ENCODE peak calls at places on chromosome 2, in eight cellular contexts. K is foreskin keratinocyte; N is activated CD4-positive, alpha-beta T cell treated with anti-CD3 and anti-CD28 coated beads, Interleukin-2, amount 50 U/mL, for 24 hours; E is mucosa of descending colon; O is naive thymus-derived CD8-positive, alpha-beta T cell; M is uterus; L is left kidney; U is NCI-H1436. P is an unnamed sample.

GRCh38 chr2:236946871-236947270 is 138.8 kb upstream of the COPS8 start:
- DNase-seq in K (no peak), N (no peak), E (no peak), O (no peak), M (no peak), L (no peak), U (no peak), P (no peak)

GRCh38 chr2:160332318-160332717 is 132.2 kb upstream of the ITGB6 start:
- DNase-seq in K (no peak), N (no peak), E (no peak), O (no peak), M (no peak), L (peak), U (no peak), P (no peak)

GRCh38 chr2:113978524-113979171 is 88.8 kb downstream of the ACTR3 start:
- DNase-seq in K (no peak), N (no peak), E (no peak), O (no peak), M (no peak), L (peak), U (no peak), P (no peak)

GRCh38 chr2:241008711-241009121 is 10.3 kb downstream of the SNED1 start:
- DNase-seq in K (no peak), N (no peak), E (no peak), O (no peak), M (no peak), L (no peak), U (no peak), P (no peak)

GRCh38 chr2:46679761-46680160 is 200.4 kb downstream of the TMEM247 start:
- DNase-seq in K (no peak), N (no peak), E (no peak), O (no peak), M (no peak), L (no peak), U (no peak), P (no peak)

GRCh38 chr2:33116799-33117198 is 170.0 kb downstream of the LTBP1 start:
- DNase-seq in K (no peak), N (no peak), E (no peak), O (no peak), M (no peak), L (peak), U (no peak), P (no peak)

GRCh38 chr2:197461073-197461472 is 7.7 kb downstream of the COQ10B start:
- DNase-seq in K (no peak), N (no peak), E (no peak), O (no peak), M (no peak), L (no peak), U (no peak), P (no peak)

GRCh38 chr2:228545041-228545440 is 363.6 kb upstream of the SPHKAP start:
- DNase-seq in K (peak), N (no peak), E (no peak), O (no peak), M (no peak), L (no peak), U (no peak), P (no peak)

GRCh38 chr2:62142054-62142453 is 53.9 kb upstream of the B3GNT2 start:
- DNase-seq in K (no peak), N (no peak), E (no peak), O (no peak), M (no peak), L (no peak), U (no peak), P (no peak)

GRCh38 chr2:155301221-155301620 is 602.7 kb downstream of the KCNJ3 start:
- DNase-seq in K (no peak), N (no peak), E (no peak), O (no peak), M (no peak), L (no peak), U (no peak), P (no peak)

GRCh38 chr2:191386938-191387536 is 141.8 kb downstream of the MYO1B start:
- DNase-seq in K (peak), N (no peak), E (no peak), O (no peak), M (no peak), L (no peak), U (no peak), P (no peak)

GRCh38 chr2:163401481-163401880 is 334.3 kb downstream of the FIGN start:
- DNase-seq in K (peak), N (no peak), E (no peak), O (no peak), M (no peak), L (no peak), U (no peak), P (peak)

GRCh38 chr2:7357993-7358392 is 440.8 kb downstream of the RNF144A start:
- DNase-seq in K (no peak), N (no peak), E (no peak), O (no peak), M (no peak), L (no peak), U (no peak), P (no peak)

GRCh38 chr2:3325458-3326181 is 52.0 kb downstream of the EIPR1 start:
- DNase-seq in K (no peak), N (no peak), E (no peak), O (no peak), M (no peak), L (no peak), U (no peak), P (no peak)

GRCh38 chr2:222355860-222356259 is 57.1 kb upstream of the PAX3 start:
- DNase-seq in K (no peak), N (no peak), E (no peak), O (no peak), M (no peak), L (no peak), U (no peak), P (no peak)

GRCh38 chr2:238136820-238137537 is 1.5 kb upstream of the KLHL30 start:
- DNase-seq in K (no peak), N (no peak), E (peak), O (no peak), M (no peak), L (no peak), U (no peak), P (peak)

GRCh38 chr2:241598061-241598460 is 38.9 kb downstream of the THAP4 start:
- DNase-seq in K (no peak), N (no peak), E (no peak), O (no peak), M (no peak), L (peak), U (peak), P (no peak)

GRCh38 chr2:238015705-238016104 is 45.1 kb upstream of the SCLY start:
- DNase-seq in K (no peak), N (no peak), E (no peak), O (no peak), M (no peak), L (no peak), U (no peak), P (no peak)

GRCh38 chr2:73013941-73014340 is 57.6 kb downstream of the SFXN5 start:
- DNase-seq in K (peak), N (no peak), E (no peak), O (no peak), M (no peak), L (no peak), U (no peak), P (no peak)

GRCh38 chr2:239245872-239246701 is 154.7 kb downstream of the HDAC4 start:
- DNase-seq in K (no peak), N (no peak), E (peak), O (no peak), M (no peak), L (peak), U (no peak), P (peak)

GRCh38 chr2:205775091-205775876 is 93.0 kb downstream of the NRP2 start:
- DNase-seq in K (peak), N (no peak), E (no peak), O (no peak), M (no peak), L (peak), U (no peak), P (no peak)

GRCh38 chr2:217934321-217935131 is 68.3 kb downstream of the TNS1 start:
- DNase-seq in K (peak), N (no peak), E (peak), O (no peak), M (peak), L (peak), U (no peak), P (no peak)

GRCh38 chr2:61268249-61268648 is 106.3 kb downstream of the C2orf74 start:
- DNase-seq in K (peak), N (no peak), E (no peak), O (no peak), M (no peak), L (no peak), U (no peak), P (no peak)

GRCh38 chr2:189526241-189526640 is 54.3 kb downstream of the SLC40A1 start:
- DNase-seq in K (no peak), N (no peak), E (no peak), O (no peak), M (no peak), L (no peak), U (no peak), P (no peak)

GRCh38 chr2:195319112-195319460 is 337.9 kb upstream of the SLC39A10 start:
- DNase-seq in K (peak), N (no peak), E (no peak), O (no peak), M (no peak), L (no peak), U (no peak), P (no peak)

GRCh38 chr2:111978452-111979170 is 76.5 kb upstream of the TMEM87B start:
- DNase-seq in K (no peak), N (no peak), E (no peak), O (no peak), M (no peak), L (no peak), U (no peak), P (no peak)

GRCh38 chr2:130764035-130764820 is 8.9 kb downstream of the AMER3 start:
- DNase-seq in K (no peak), N (no peak), E (no peak), O (no peak), M (no peak), L (no peak), U (no peak), P (no peak)

GRCh38 chr2:161976927-161977326 is 97.1 kb downstream of the DPP4 start:
- DNase-seq in K (no peak), N (no peak), E (no peak), O (no peak), M (no peak), L (no peak), U (no peak), P (no peak)

GRCh38 chr2:197159681-197160211 is 150.8 kb downstream of the ANKRD44 start:
- DNase-seq in K (no peak), N (no peak), E (no peak), O (no peak), M (no peak), L (no peak), U (no peak), P (peak)

GRCh38 chr2:104701471-104701911 is 152.4 kb upstream of the POU3F3 start:
- DNase-seq in K (no peak), N (no peak), E (no peak), O (no peak), M (no peak), L (no peak), U (no peak), P (no peak)

GRCh38 chr2:153105829-153106578 is 372.6 kb downstream of the RPRM start:
- DNase-seq in K (peak), N (no peak), E (no peak), O (no peak), M (no peak), L (no peak), U (no peak), P (no peak)

GRCh38 chr2:121974919-121975654 is 219.6 kb downstream of the TSN start:
- DNase-seq in K (peak), N (peak), E (no peak), O (peak), M (peak), L (peak), U (peak), P (peak)

GRCh38 chr2:71711470-71711857 is 258.1 kb downstream of the DYSF start:
- DNase-seq in K (no peak), N (no peak), E (no peak), O (no peak), M (no peak), L (no peak), U (no peak), P (no peak)

GRCh38 chr2:70855679-70856078 is 20.1 kb upstream of the CD207 start:
- DNase-seq in K (no peak), N (no peak), E (no peak), O (no peak), M (no peak), L (no peak), U (no peak), P (no peak)